ENCODE peak calls at places on chromosomes 1 and 21, in five cellular contexts. T is hippocampal formation; N is ovary; R is neural crest cell; G is activated T-cell treated with anti-CD3 and anti-CD28 coated beads, Interleukin-2, amount 50 U/mL, for 1 hour. O is an unnamed sample.
A peak's percentile ranks its signal among the peaks of the same experiment; 100 is the strongest.

GRCh38 chr1:74375376-74375775 is 137.0 kb downstream of the LRRC53 start:
- DNase-seq in T (no peak), G (no peak), N (no peak), R (no peak), O (no peak)

GRCh38 chr1:8821084-8821483 is 3.6 kb upstream of the RERE start:
- DNase-seq in R (no peak), G (no peak), N (no peak), T (no peak), O (no peak)

GRCh38 chr1:230464618-230465017 is 38.5 kb upstream of the PGBD5 start:
- DNase-seq in N (no peak), T (no peak), R (no peak), G (no peak), O (no peak)

GRCh38 chr1:20792177-20792576 is 5.1 kb upstream of the HP1BP3 start:
- DNase-seq in G (no peak), R (no peak), T (no peak), N (peak; percentile 50), O (peak; percentile 73)

GRCh38 chr1:30818568-30819243 is 61.1 kb upstream of the LAPTM5 start:
- DNase-seq in R (no peak), N (no peak), T (no peak), G (no peak), O (no peak)

GRCh38 chr1:246567258-246568235 is 1.3 kb downstream of the CNST start:
- DNase-seq in N (no peak), G (no peak), T (no peak), R (no peak), O (peak; percentile 56)

GRCh38 chr1:214524824-214525223 is 26.6 kb downstream of the PTPN14 start:
- DNase-seq in R (no peak), T (no peak), G (no peak), N (no peak), O (no peak)

GRCh38 chr21:14591882-14592281 is 45.8 kb upstream of the SAMSN1 start:
- DNase-seq in R (no peak), T (peak; percentile 5), N (no peak), G (no peak), O (no peak)

GRCh38 chr1:21319447-21320407 is 29.5 kb upstream of the ECE1 start:
- DNase-seq in T (no peak), N (peak; percentile 60), R (no peak), G (no peak), O (no peak)

GRCh38 chr1:164706596-164706995 is 147.6 kb downstream of the PBX1 start:
- DNase-seq in R (no peak), T (no peak), N (no peak), G (no peak), O (no peak)

GRCh38 chr1:169103443-169103842 is 3.0 kb upstream of the ATP1B1 start:
- DNase-seq in G (no peak), R (no peak), N (no peak), T (no peak), O (no peak)

GRCh38 chr1:2227341-2228156 is 570 bp upstream of the SKI start:
- DNase-seq in G (peak; percentile 95), N (peak; percentile 97), R (peak; percentile 97), T (peak; percentile 95), O (peak; percentile 96)

GRCh38 chr21:41228492-41228891 is 60.5 kb downstream of the BACE2 start:
- DNase-seq in G (no peak), T (no peak), N (no peak), R (no peak), O (no peak)

GRCh38 chr21:46324390-46325072 is 575 bp downstream of the PCNT start:
- DNase-seq in R (peak; percentile 90), G (peak; percentile 92), N (peak; percentile 85), T (peak; percentile 88), O (peak; percentile 62)

GRCh38 chr1:236507022-236507700 is 16.6 kb upstream of the LGALS8 start:
- DNase-seq in N (no peak), T (no peak), G (no peak), R (no peak), O (no peak)

GRCh38 chr1:245348626-245349025 is 193.8 kb downstream of the KIF26B start:
- DNase-seq in T (no peak), R (no peak), N (no peak), G (no peak), O (no peak)

GRCh38 chr1:242055921-242056320 is 57.0 kb upstream of the MAP1LC3C start:
- DNase-seq in T (no peak), G (no peak), R (no peak), N (no peak), O (no peak)

GRCh38 chr1:21378705-21379494 is 61.0 kb upstream of the NBPF3 start:
- DNase-seq in R (no peak), G (no peak), T (no peak), N (no peak), O (no peak)

GRCh38 chr1:156851779-156852413 is 7.0 kb downstream of the INSRR start:
- DNase-seq in N (no peak), R (no peak), G (no peak), T (no peak), O (no peak)

GRCh38 chr1:17355898-17356297 is 16.1 kb upstream of the PADI6 start:
- DNase-seq in N (no peak), G (peak; percentile 28), T (no peak), R (no peak), O (no peak)

GRCh38 chr1:160291248-160292220 is 6.6 kb upstream of the PEX19 start:
- DNase-seq in T (peak; percentile 48), G (peak; percentile 55), R (peak; percentile 43), N (peak; percentile 33), O (peak; percentile 33)

GRCh38 chr1:32894019-32894600 is 7.1 kb downstream of the TMEM54 start:
- DNase-seq in R (no peak), T (no peak), N (no peak), G (no peak), O (no peak)

GRCh38 chr1:24900486-24900849 is 29.6 kb downstream of the RUNX3 start:
- DNase-seq in G (peak; percentile 22), T (no peak), N (no peak), R (no peak), O (no peak)

GRCh38 chr1:32889731-32890278 is 3.5 kb downstream of the HPCA start:
- DNase-seq in N (no peak), T (no peak), R (no peak), G (no peak), O (no peak)

GRCh38 chr1:22621761-22622160 is 14.7 kb upstream of the C1QA start:
- DNase-seq in T (no peak), G (no peak), R (no peak), N (no peak), O (no peak)

GRCh38 chr1:63908016-63908415 is 134.2 kb downstream of the ROR1 start:
- DNase-seq in G (no peak), T (no peak), N (no peak), R (no peak), O (no peak)

GRCh38 chr1:63693956-63694607 is 79.7 kb upstream of the ROR1 start:
- DNase-seq in N (no peak), R (no peak), T (no peak), G (no peak), O (no peak)